ENCODE peak calls at places on chromosomes 4 and X, in five cellular contexts. U is stimulated activated CD4-positive, alpha-beta T cell treated with anti-CD3 and anti-CD28 coated beads, Interleukin-15, amount 100 ng/mL, for 1 hour; W is fibroblast of the aortic adventitia; J is foreskin fibroblast; D is EL. Y is an unnamed sample.

GRCh38 chr4:102404551-102404969 is 59.3 kb upstream of the SLC39A8 start:
- DNase-seq in D (no peak), J (no peak), U (no peak), W (peak; percentile 36), Y (no peak)

GRCh38 chr4:159655547-159655946 is 552.7 kb downstream of the RAPGEF2 start:
- DNase-seq in D (peak; percentile 51), U (no peak), W (peak; percentile 4), J (no peak), Y (no peak)

GRCh38 chrX:30835373-30835772 is 53.7 kb downstream of the TAB3 start:
- DNase-seq in U (no peak), D (no peak), W (no peak), J (no peak), Y (no peak)

GRCh38 chr4:152258804-152259708 is 276.8 kb downstream of the FBXW7 start:
- DNase-seq in U (no peak), J (peak; percentile 56), W (peak; percentile 93), D (peak; percentile 54), Y (no peak)

GRCh38 chr4:7928711-7929505 is 10.8 kb downstream of the AFAP1 start:
- DNase-seq in U (no peak), W (no peak), D (peak; percentile 41), J (no peak), Y (no peak)

GRCh38 chr4:26991057-26991456 is 130.4 kb downstream of the STIM2 start:
- DNase-seq in W (no peak), U (no peak), J (no peak), D (no peak), Y (no peak)

GRCh38 chr4:62302710-62303109 is 1102.6 kb downstream of the ADGRL3 start:
- DNase-seq in U (no peak), W (no peak), J (no peak), D (no peak), Y (no peak)

GRCh38 chr4:88446124-88446523 is 10.8 kb upstream of the HERC5 start:
- DNase-seq in J (no peak), U (no peak), W (peak; percentile 12), D (peak; percentile 51), Y (no peak)

GRCh38 chr4:37573566-37573965 is 112.6 kb downstream of the RELL1 start:
- DNase-seq in W (no peak), J (no peak), U (no peak), D (no peak), Y (no peak)

GRCh38 chr4:161448550-161449180 is 715.1 kb downstream of the FSTL5 start:
- DNase-seq in W (no peak), J (no peak), D (no peak), U (no peak), Y (no peak)

GRCh38 chr4:54077812-54078211 is 13.4 kb upstream of the CHIC2 start:
- DNase-seq in U (no peak), J (no peak), W (peak; percentile 38), D (peak; percentile 70), Y (no peak)

GRCh38 chr4:48290146-48290772 is 20.6 kb upstream of the TEC start:
- DNase-seq in D (peak; percentile 30), U (no peak), J (no peak), W (peak; percentile 22), Y (peak; percentile 1)

GRCh38 chr4:142262956-142263355 is 583.1 kb downstream of the INPP4B start:
- DNase-seq in D (no peak), U (no peak), W (no peak), J (no peak), Y (no peak)

GRCh38 chrX:131633285-131633917 is 89.5 kb downstream of the OR13H1 start:
- DNase-seq in D (peak; percentile 20), W (peak; percentile 65), J (no peak), U (no peak), Y (peak; percentile 46)

GRCh38 chrX:1673337-1673736 is 58.5 kb downstream of the ASMT start:
- DNase-seq in D (peak; percentile 27), W (peak; percentile 6), J (no peak), U (no peak), Y (no peak)

GRCh38 chr4:108141213-108142045 is 27.3 kb downstream of the LEF1 start:
- DNase-seq in W (no peak), D (no peak), J (no peak), U (no peak), Y (peak; percentile 65)

GRCh38 chr4:159048166-159048886 is 54.6 kb upstream of the RAPGEF2 start:
- DNase-seq in J (peak; percentile 29), D (peak; percentile 66), U (no peak), W (peak; percentile 86), Y (peak; percentile 31)

GRCh38 chrX:114508836-114509235 is 75.0 kb upstream of the HTR2C start:
- DNase-seq in D (no peak), W (no peak), J (no peak), U (no peak), Y (no peak)

GRCh38 chr4:26288308-26288982 is 32.4 kb upstream of the RBPJ start:
- DNase-seq in W (peak; percentile 41), D (peak; percentile 72), J (peak; percentile 61), U (no peak), Y (no peak)

GRCh38 chrX:129247642-129248041 is 275.6 kb downstream of the SMARCA1 start:
- DNase-seq in J (no peak), D (no peak), W (no peak), U (no peak), Y (no peak)

GRCh38 chr4:37663552-37663951 is 22.6 kb downstream of the RELL1 start:
- DNase-seq in D (no peak), U (no peak), W (no peak), J (no peak), Y (no peak)

GRCh38 chr4:5894266-5894665 is 1.4 kb upstream of the CRMP1 start:
- DNase-seq in U (no peak), W (no peak), D (no peak), J (no peak), Y (no peak)

GRCh38 chrX:31603411-31604120 is 531.7 kb upstream of the FTHL17 start:
- DNase-seq in U (no peak), W (no peak), J (no peak), D (no peak), Y (no peak)

GRCh38 chrX:129777218-129777768 is 2.5 kb upstream of the SASH3 start:
- DNase-seq in U (peak; percentile 40), D (no peak), W (no peak), J (no peak), Y (no peak)

GRCh38 chr4:176187610-176188009 is 7.8 kb downstream of the SPATA4 start:
- DNase-seq in D (peak; percentile 36), W (peak; percentile 2), J (no peak), U (no peak), Y (no peak)

GRCh38 chrX:43456056-43456455 is 200.0 kb upstream of the MAOA start:
- DNase-seq in U (no peak), J (no peak), D (no peak), W (no peak), Y (no peak)